ENCODE peak calls at places on chromosomes 12 and 14, in five cellular contexts. One of them, this sample, is unnamed.

GRCh38 chr14:91580886-91581615 is 70.9 kb upstream of the PPP4R3A start:
- DNase-seq in tibial nerve: no peak
- DNase-seq in CD8-positive, alpha-beta T cell: no peak
- DNase-seq in foreskin fibroblast: no peak
- DNase-seq in tibial artery: no peak
- DNase-seq in this sample: no peak

GRCh38 chr12:29970501-29970900 is 186.8 kb upstream of the TMTC1 start:
- DNase-seq in tibial nerve: no peak
- DNase-seq in CD8-positive, alpha-beta T cell: no peak
- DNase-seq in foreskin fibroblast: no peak
- DNase-seq in tibial artery: no peak
- DNase-seq in this sample: no peak

GRCh38 chr12:43338848-43339526 is 213.0 kb downstream of the ADAMTS20 start:
- DNase-seq in tibial nerve: peak
- DNase-seq in CD8-positive, alpha-beta T cell: no peak
- DNase-seq in foreskin fibroblast: peak
- DNase-seq in tibial artery: no peak
- DNase-seq in this sample: no peak

GRCh38 chr12:7060353-7060954 is at the start of gene C1S:
- DNase-seq in tibial nerve: peak
- DNase-seq in CD8-positive, alpha-beta T cell: no peak
- DNase-seq in foreskin fibroblast: peak
- DNase-seq in tibial artery: peak
- DNase-seq in this sample: peak

GRCh38 chr14:71665157-71665556 is 267.1 kb upstream of the RGS6 start:
- DNase-seq in tibial nerve: no peak
- DNase-seq in CD8-positive, alpha-beta T cell: no peak
- DNase-seq in foreskin fibroblast: peak
- DNase-seq in tibial artery: no peak
- DNase-seq in this sample: peak

GRCh38 chr14:96631030-96631429 is 128.8 kb downstream of the PAPOLA start:
- DNase-seq in tibial nerve: no peak
- DNase-seq in CD8-positive, alpha-beta T cell: peak
- DNase-seq in foreskin fibroblast: no peak
- DNase-seq in tibial artery: peak
- DNase-seq in this sample: no peak

GRCh38 chr14:75068294-75069020 is 984 bp upstream of the ZC2HC1C start:
- DNase-seq in tibial nerve: no peak
- DNase-seq in CD8-positive, alpha-beta T cell: no peak
- DNase-seq in foreskin fibroblast: no peak
- DNase-seq in tibial artery: no peak
- DNase-seq in this sample: no peak

GRCh38 chr12:12229556-12230092 is 37.2 kb downstream of the LRP6 start:
- DNase-seq in tibial nerve: no peak
- DNase-seq in CD8-positive, alpha-beta T cell: no peak
- DNase-seq in foreskin fibroblast: peak
- DNase-seq in tibial artery: no peak
- DNase-seq in this sample: no peak

GRCh38 chr14:103427485-103428443 is 42.5 kb downstream of the MARK3 start:
- DNase-seq in tibial nerve: no peak
- DNase-seq in CD8-positive, alpha-beta T cell: no peak
- DNase-seq in foreskin fibroblast: peak
- DNase-seq in tibial artery: no peak
- DNase-seq in this sample: peak

GRCh38 chr14:33184587-33184986 is 245.9 kb downstream of the NPAS3 start:
- DNase-seq in tibial nerve: no peak
- DNase-seq in CD8-positive, alpha-beta T cell: no peak
- DNase-seq in foreskin fibroblast: peak
- DNase-seq in tibial artery: no peak
- DNase-seq in this sample: peak

GRCh38 chr14:103808403-103809001 is 38.9 kb downstream of the PPP1R13B start:
- DNase-seq in tibial nerve: peak
- DNase-seq in CD8-positive, alpha-beta T cell: peak
- DNase-seq in foreskin fibroblast: peak
- DNase-seq in tibial artery: peak
- DNase-seq in this sample: no peak

GRCh38 chr14:72270341-72270740 is 338.1 kb downstream of the RGS6 start:
- DNase-seq in tibial nerve: no peak
- DNase-seq in CD8-positive, alpha-beta T cell: no peak
- DNase-seq in foreskin fibroblast: no peak
- DNase-seq in tibial artery: no peak
- DNase-seq in this sample: no peak

GRCh38 chr14:52031781-52032180 is 37.1 kb downstream of the NID2 start:
- DNase-seq in tibial nerve: no peak
- DNase-seq in CD8-positive, alpha-beta T cell: no peak
- DNase-seq in foreskin fibroblast: peak
- DNase-seq in tibial artery: peak
- DNase-seq in this sample: peak

GRCh38 chr12:83603106-83603505 is 916.4 kb downstream of the TMTC2 start:
- DNase-seq in tibial nerve: no peak
- DNase-seq in CD8-positive, alpha-beta T cell: no peak
- DNase-seq in foreskin fibroblast: no peak
- DNase-seq in tibial artery: no peak
- DNase-seq in this sample: no peak

GRCh38 chr14:69632752-69633151 is 21.4 kb downstream of the SUSD6 start:
- DNase-seq in tibial nerve: no peak
- DNase-seq in CD8-positive, alpha-beta T cell: no peak
- DNase-seq in foreskin fibroblast: no peak
- DNase-seq in tibial artery: no peak
- DNase-seq in this sample: no peak

GRCh38 chr12:54371328-54372112 is 7.2 kb upstream of the GPR84 start:
- DNase-seq in tibial nerve: peak
- DNase-seq in CD8-positive, alpha-beta T cell: no peak
- DNase-seq in foreskin fibroblast: peak
- DNase-seq in tibial artery: peak
- DNase-seq in this sample: no peak

GRCh38 chr12:115341442-115341841 is 657.5 kb upstream of the TBX3 start:
- DNase-seq in tibial nerve: peak
- DNase-seq in CD8-positive, alpha-beta T cell: no peak
- DNase-seq in foreskin fibroblast: peak
- DNase-seq in tibial artery: peak
- DNase-seq in this sample: peak

GRCh38 chr12:12465522-12465921 is 97.1 kb downstream of the DUSP16 start:
- DNase-seq in tibial nerve: no peak
- DNase-seq in CD8-positive, alpha-beta T cell: no peak
- DNase-seq in foreskin fibroblast: no peak
- DNase-seq in tibial artery: no peak
- DNase-seq in this sample: no peak

GRCh38 chr14:57326253-57326652 is 57.5 kb downstream of the AP5M1 start:
- DNase-seq in tibial nerve: no peak
- DNase-seq in CD8-positive, alpha-beta T cell: no peak
- DNase-seq in foreskin fibroblast: no peak
- DNase-seq in tibial artery: no peak
- DNase-seq in this sample: no peak

GRCh38 chr12:16545836-16546235 is 60.1 kb downstream of the LMO3 start:
- DNase-seq in tibial nerve: no peak
- DNase-seq in CD8-positive, alpha-beta T cell: no peak
- DNase-seq in foreskin fibroblast: no peak
- DNase-seq in tibial artery: no peak
- DNase-seq in this sample: no peak

GRCh38 chr12:68336754-68337343 is 4.7 kb upstream of the MDM1 start:
- DNase-seq in tibial nerve: no peak
- DNase-seq in CD8-positive, alpha-beta T cell: no peak
- DNase-seq in foreskin fibroblast: no peak
- DNase-seq in tibial artery: no peak
- DNase-seq in this sample: no peak

GRCh38 chr12:68733661-68734071 is 12.3 kb upstream of the SLC35E3 start:
- DNase-seq in tibial nerve: no peak
- DNase-seq in CD8-positive, alpha-beta T cell: no peak
- DNase-seq in foreskin fibroblast: peak
- DNase-seq in tibial artery: no peak
- DNase-seq in this sample: peak

GRCh38 chr14:103872492-103873113 is 25.2 kb upstream of the PPP1R13B start:
- DNase-seq in tibial nerve: no peak
- DNase-seq in CD8-positive, alpha-beta T cell: peak
- DNase-seq in foreskin fibroblast: no peak
- DNase-seq in tibial artery: no peak
- DNase-seq in this sample: no peak

GRCh38 chr12:58202933-58203713 is 261.8 kb downstream of the ATP23 start:
- DNase-seq in tibial nerve: no peak
- DNase-seq in CD8-positive, alpha-beta T cell: no peak
- DNase-seq in foreskin fibroblast: no peak
- DNase-seq in tibial artery: no peak
- DNase-seq in this sample: no peak

GRCh38 chr14:73295198-73295796 is 58.0 kb downstream of the PAPLN start:
- DNase-seq in tibial nerve: peak
- DNase-seq in CD8-positive, alpha-beta T cell: no peak
- DNase-seq in foreskin fibroblast: peak
- DNase-seq in tibial artery: no peak
- DNase-seq in this sample: no peak

GRCh38 chr12:82800185-82800584 is 113.5 kb downstream of the TMTC2 start:
- DNase-seq in tibial nerve: no peak
- DNase-seq in CD8-positive, alpha-beta T cell: no peak
- DNase-seq in foreskin fibroblast: peak
- DNase-seq in tibial artery: no peak
- DNase-seq in this sample: no peak

GRCh38 chr14:23112359-23113178 is 6.5 kb downstream of the CEBPE start:
- DNase-seq in tibial nerve: no peak
- DNase-seq in CD8-positive, alpha-beta T cell: no peak
- DNase-seq in foreskin fibroblast: no peak
- DNase-seq in tibial artery: peak
- DNase-seq in this sample: no peak

GRCh38 chr12:44812062-44812461 is 64.1 kb downstream of the NELL2 start:
- DNase-seq in tibial nerve: no peak
- DNase-seq in CD8-positive, alpha-beta T cell: no peak
- DNase-seq in foreskin fibroblast: peak
- DNase-seq in tibial artery: no peak
- DNase-seq in this sample: no peak

GRCh38 chr14:75147423-75148071 is 20.7 kb upstream of the NEK9 start:
- DNase-seq in tibial nerve: peak
- DNase-seq in CD8-positive, alpha-beta T cell: no peak
- DNase-seq in foreskin fibroblast: peak
- DNase-seq in tibial artery: peak
- DNase-seq in this sample: peak

GRCh38 chr12:131229426-131230339 is 276.0 kb downstream of the ADGRD1 start:
- DNase-seq in tibial nerve: no peak
- DNase-seq in CD8-positive, alpha-beta T cell: no peak
- DNase-seq in foreskin fibroblast: no peak
- DNase-seq in tibial artery: no peak
- DNase-seq in this sample: no peak

DNA sequence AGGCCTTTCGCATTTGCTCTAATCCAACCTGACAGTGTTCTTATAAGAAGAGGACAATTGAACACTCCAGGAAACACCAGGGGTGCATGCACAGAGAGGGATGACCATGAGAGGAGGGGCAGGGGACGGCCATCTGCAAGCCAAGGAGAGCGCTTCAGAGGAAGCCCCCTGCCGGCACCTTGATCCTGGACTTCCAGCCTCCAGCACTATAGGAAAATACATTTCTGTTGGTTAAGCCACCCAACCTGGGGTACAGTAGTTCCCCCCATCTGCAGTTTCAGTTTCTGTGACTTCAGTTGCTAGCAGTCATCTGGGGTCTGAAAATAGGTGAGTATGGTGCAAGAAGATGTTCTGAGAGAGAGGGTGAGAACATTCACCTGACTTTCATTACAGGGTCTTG is 64.7 kb downstream of the CLMN start:
- DNase-seq in tibial nerve: no peak
- DNase-seq in CD8-positive, alpha-beta T cell: no peak
- DNase-seq in foreskin fibroblast: no peak
- DNase-seq in tibial artery: no peak
- DNase-seq in this sample: no peak
- H3K4me3 ChIP-seq in tibial nerve: no peak
- H3K4me3 ChIP-seq in CD8-positive, alpha-beta T cell: no peak
- H3K4me3 ChIP-seq in foreskin fibroblast: no peak
- H3K4me3 ChIP-seq in tibial artery: no peak
- H3K4me3 ChIP-seq in this sample: no peak

GRCh38 chr12:52191841-52192791 is at the start of gene KRT80:
- DNase-seq in tibial nerve: peak
- DNase-seq in CD8-positive, alpha-beta T cell: no peak
- DNase-seq in foreskin fibroblast: peak
- DNase-seq in tibial artery: peak
- DNase-seq in this sample: peak
- H3K4me3 ChIP-seq in tibial nerve: no peak
- H3K4me3 ChIP-seq in CD8-positive, alpha-beta T cell: no peak
- H3K4me3 ChIP-seq in foreskin fibroblast: no peak
- H3K4me3 ChIP-seq in tibial artery: no peak
- H3K4me3 ChIP-seq in this sample: peak

DNA sequence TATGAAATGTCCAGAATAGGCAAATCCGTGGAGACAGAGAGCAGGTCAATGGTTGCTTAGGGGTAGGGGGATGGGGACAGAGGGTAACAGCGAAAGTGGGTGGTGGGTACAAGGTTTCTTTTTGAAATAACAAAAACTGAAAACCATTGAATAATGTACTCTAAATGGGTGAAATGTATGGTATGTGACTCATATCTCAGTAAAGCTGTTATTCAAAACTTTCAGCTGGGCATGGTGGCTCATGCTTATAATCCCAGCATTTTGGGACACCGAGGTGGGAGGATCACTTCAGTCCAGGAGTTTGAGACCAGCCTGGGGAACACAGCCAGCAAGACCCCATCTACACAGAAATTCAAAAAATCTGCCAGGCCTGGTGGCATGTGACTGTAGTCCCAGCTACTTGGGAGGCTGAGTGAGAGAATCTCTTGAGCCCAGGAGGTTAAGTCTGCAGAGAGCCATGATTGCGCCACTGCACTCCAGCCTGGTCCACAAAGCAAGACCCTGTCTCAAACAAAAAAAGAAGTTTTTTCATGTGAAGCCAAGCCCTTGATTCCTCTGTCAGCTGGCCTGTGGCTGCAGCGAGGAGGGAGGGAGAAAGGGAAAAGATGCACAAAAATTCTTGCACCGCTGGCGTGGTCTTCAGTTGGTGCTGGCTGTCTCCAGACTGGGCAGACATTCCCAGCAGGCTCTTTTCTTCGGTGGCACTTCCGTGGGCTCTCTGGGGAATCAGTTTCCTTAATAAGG is 248.2 kb downstream of the SLC41A2 start:
- DNase-seq in tibial nerve: no peak
- DNase-seq in CD8-positive, alpha-beta T cell: no peak
- DNase-seq in foreskin fibroblast: peak
- DNase-seq in tibial artery: no peak
- DNase-seq in this sample: no peak
- H3K4me3 ChIP-seq in tibial nerve: no peak
- H3K4me3 ChIP-seq in CD8-positive, alpha-beta T cell: no peak
- H3K4me3 ChIP-seq in foreskin fibroblast: no peak
- H3K4me3 ChIP-seq in tibial artery: no peak
- H3K4me3 ChIP-seq in this sample: no peak

DNA sequence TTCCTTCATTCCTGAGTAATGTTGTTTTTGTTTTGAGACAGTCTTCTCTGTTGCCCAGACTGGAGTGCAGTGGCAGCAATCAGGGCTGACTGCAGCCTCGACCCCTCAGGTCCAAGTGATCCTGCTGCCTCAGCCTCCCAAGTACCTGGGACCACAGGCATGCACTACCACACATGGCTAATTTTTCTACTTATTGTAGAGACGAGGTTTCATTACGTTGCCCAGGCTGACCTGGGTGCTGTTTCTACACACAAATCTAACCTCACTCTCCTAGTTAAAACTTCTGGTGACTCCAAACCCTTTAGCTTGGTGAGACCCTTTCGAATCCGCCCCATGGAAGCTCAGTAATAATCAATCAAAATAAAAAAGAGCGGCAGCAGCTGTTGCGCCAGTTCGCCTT is 1.3 kb downstream of the TMEM116 start:
- DNase-seq in tibial nerve: no peak
- DNase-seq in CD8-positive, alpha-beta T cell: no peak
- DNase-seq in foreskin fibroblast: no peak
- DNase-seq in tibial artery: no peak
- DNase-seq in this sample: no peak
- H3K4me3 ChIP-seq in tibial nerve: peak
- H3K4me3 ChIP-seq in CD8-positive, alpha-beta T cell: peak
- H3K4me3 ChIP-seq in foreskin fibroblast: peak
- H3K4me3 ChIP-seq in tibial artery: peak
- H3K4me3 ChIP-seq in this sample: no peak

GRCh38 chr12:26728205-26729050 is 104.6 kb downstream of the ITPR2 start:
- DNase-seq in tibial nerve: no peak
- DNase-seq in CD8-positive, alpha-beta T cell: no peak
- DNase-seq in foreskin fibroblast: no peak
- DNase-seq in tibial artery: no peak
- DNase-seq in this sample: no peak
- H3K4me3 ChIP-seq in tibial nerve: no peak
- H3K4me3 ChIP-seq in CD8-positive, alpha-beta T cell: no peak
- H3K4me3 ChIP-seq in foreskin fibroblast: no peak
- H3K4me3 ChIP-seq in tibial artery: no peak
- H3K4me3 ChIP-seq in this sample: no peak

This sample was measured in skeletal muscle cell.